ENCODE peak calls at places on chromosome 9, in eight cellular contexts. T, N, R, O, L, Z, M and F are unnamed samples.

GRCh38 chr9:109963079-109963478 is 183.1 kb downstream of the PALM2AKAP2 start:
- DNase-seq in T (no peak), N (no peak), R (no peak), O (no peak), L (no peak), Z (no peak), M (no peak), F (no peak)

GRCh38 chr9:127180457-127181314 is 58.3 kb upstream of the ANGPTL2 start:
- DNase-seq in T (peak), N (no peak), R (no peak), O (peak), L (no peak), Z (no peak), M (peak), F (no peak)

GRCh38 chr9:136153381-136154065 is 34.8 kb upstream of the TMEM250 start:
- DNase-seq in T (no peak), N (no peak), R (no peak), O (no peak), L (no peak), Z (no peak), M (no peak), F (no peak)

GRCh38 chr9:136728548-136729123 is 14.1 kb downstream of the LCN10 start:
- DNase-seq in T (no peak), N (no peak), R (no peak), O (peak), L (no peak), Z (no peak), M (no peak), F (no peak)

GRCh38 chr9:131776473-131776872 is 36.6 kb upstream of the RAPGEF1 start:
- DNase-seq in T (no peak), N (peak), R (no peak), O (no peak), L (no peak), Z (no peak), M (no peak), F (no peak)

GRCh38 chr9:73143606-73144328 is 7.9 kb upstream of the ANXA1 start:
- DNase-seq in T (no peak), N (peak), R (no peak), O (no peak), L (no peak), Z (peak), M (no peak), F (no peak)

GRCh38 chr9:95852059-95853032 is 23.1 kb upstream of the ERCC6L2 start:
- DNase-seq in T (no peak), N (no peak), R (no peak), O (no peak), L (no peak), Z (peak), M (no peak), F (no peak)

GRCh38 chr9:111621895-111622480 is 9.1 kb upstream of the DNAJC25 start:
- DNase-seq in T (no peak), N (peak), R (peak), O (no peak), L (peak), Z (peak), M (no peak), F (no peak)

GRCh38 chr9:117616436-117616835 is 87.8 kb upstream of the TLR4 start:
- DNase-seq in T (no peak), N (no peak), R (no peak), O (no peak), L (no peak), Z (no peak), M (no peak), F (no peak)

GRCh38 chr9:125894566-125894965 is 147.4 kb downstream of the PBX3 start:
- DNase-seq in T (no peak), N (no peak), R (no peak), O (no peak), L (no peak), Z (no peak), M (no peak), F (no peak)

GRCh38 chr9:14508884-14509283 is 184.3 kb downstream of the ZDHHC21 start:
- DNase-seq in T (no peak), N (no peak), R (no peak), O (no peak), L (no peak), Z (no peak), M (no peak), F (no peak)

GRCh38 chr9:134830126-134830525 is 50.5 kb upstream of the FCN2 start:
- DNase-seq in T (no peak), N (no peak), R (no peak), O (no peak), L (no peak), Z (no peak), M (no peak), F (no peak)

GRCh38 chr9:69542942-69543704 is 129.0 kb downstream of the APBA1 start:
- DNase-seq in T (no peak), N (no peak), R (no peak), O (peak), L (no peak), Z (no peak), M (no peak), F (no peak)

GRCh38 chr9:124914753-124915405 is 26.0 kb downstream of the GOLGA1 start:
- DNase-seq in T (no peak), N (no peak), R (no peak), O (no peak), L (no peak), Z (no peak), M (no peak), F (no peak)

GRCh38 chr9:83932001-83932400 is 10.8 kb upstream of the KIF27 start:
- DNase-seq in T (no peak), N (no peak), R (no peak), O (no peak), L (no peak), Z (no peak), M (no peak), F (no peak)

GRCh38 chr9:107020040-107020530 is 157.1 kb downstream of the ZNF462 start:
- DNase-seq in T (no peak), N (no peak), R (no peak), O (no peak), L (no peak), Z (no peak), M (peak), F (no peak)

GRCh38 chr9:2765250-2765880 is 48.1 kb downstream of the KCNV2 start:
- DNase-seq in T (no peak), N (no peak), R (no peak), O (no peak), L (peak), Z (no peak), M (no peak), F (no peak)

GRCh38 chr9:130137870-130138653 is 34.1 kb upstream of the NCS1 start:
- DNase-seq in T (peak), N (no peak), R (no peak), O (peak), L (no peak), Z (no peak), M (peak), F (no peak)

GRCh38 chr9:27675354-27675753 is 102.1 kb upstream of the C9orf72 start:
- DNase-seq in T (no peak), N (no peak), R (no peak), O (no peak), L (no peak), Z (no peak), M (no peak), F (no peak)

GRCh38 chr9:9122230-9122875 is 1322.8 kb upstream of the DMAC1 start:
- DNase-seq in T (no peak), N (no peak), R (no peak), O (no peak), L (no peak), Z (no peak), M (no peak), F (no peak)

GRCh38 chr9:130738281-130738680 is 44.7 kb downstream of the EXOSC2 start:
- DNase-seq in T (no peak), N (no peak), R (no peak), O (no peak), L (no peak), Z (no peak), M (no peak), F (no peak)

GRCh38 chr9:136078498-136079011 is 16.5 kb downstream of the NACC2 start:
- DNase-seq in T (peak), N (no peak), R (no peak), O (peak), L (no peak), Z (no peak), M (peak), F (no peak)

GRCh38 chr9:132162764-132163456 is 1.1 kb downstream of the NTNG2 start:
- DNase-seq in T (peak), N (no peak), R (no peak), O (peak), L (no peak), Z (no peak), M (no peak), F (no peak)

GRCh38 chr9:1042466-1042865 is 7.7 kb upstream of the DMRT2 start:
- DNase-seq in T (peak), N (no peak), R (no peak), O (no peak), L (no peak), Z (no peak), M (no peak), F (no peak)

GRCh38 chr9:85723220-85723619 is 18.5 kb downstream of the AGTPBP1 start:
- DNase-seq in T (no peak), N (no peak), R (peak), O (no peak), L (no peak), Z (no peak), M (no peak), F (peak)

GRCh38 chr9:35293381-35293780 is 131.6 kb downstream of the UNC13B start:
- DNase-seq in T (no peak), N (no peak), R (no peak), O (no peak), L (no peak), Z (no peak), M (no peak), F (no peak)

GRCh38 chr9:127557466-127557869 is 54.6 kb upstream of the STXBP1 start:
- DNase-seq in T (peak), N (no peak), R (no peak), O (no peak), L (no peak), Z (no peak), M (no peak), F (no peak)

GRCh38 chr9:127121628-127122175 is 733 bp downstream of the ANGPTL2 start:
- DNase-seq in T (peak), N (no peak), R (no peak), O (no peak), L (no peak), Z (no peak), M (peak), F (no peak)

GRCh38 chr9:19924090-19924489 is 135.3 kb upstream of the SLC24A2 start:
- DNase-seq in T (no peak), N (no peak), R (no peak), O (no peak), L (no peak), Z (no peak), M (no peak), F (no peak)

GRCh38 chr9:109904666-109905065 is 124.7 kb downstream of the PALM2AKAP2 start:
- DNase-seq in T (no peak), N (no peak), R (no peak), O (no peak), L (no peak), Z (no peak), M (no peak), F (no peak)

GRCh38 chr9:33236571-33236970 is 3.4 kb upstream of the SPINK4 start:
- DNase-seq in T (no peak), N (no peak), R (no peak), O (no peak), L (no peak), Z (no peak), M (no peak), F (no peak)

GRCh38 chr9:91814681-91815212 is 135.3 kb downstream of the ROR2 start:
- DNase-seq in T (peak), N (no peak), R (no peak), O (no peak), L (no peak), Z (no peak), M (peak), F (no peak)

GRCh38 chr9:110543631-110544051 is 35.9 kb downstream of the SVEP1 start:
- DNase-seq in T (peak), N (no peak), R (no peak), O (no peak), L (no peak), Z (no peak), M (no peak), F (no peak)

GRCh38 chr9:93092171-93092991 is 3.6 kb upstream of the CARD19 start:
- DNase-seq in T (no peak), N (no peak), R (no peak), O (no peak), L (no peak), Z (no peak), M (peak), F (no peak)

GRCh38 chr9:137294091-137294683 is 7.9 kb downstream of the NRARP start:
- DNase-seq in T (no peak), N (peak), R (no peak), O (no peak), L (no peak), Z (peak), M (no peak), F (no peak)

GRCh38 chr9:115651456-115651855 is 502.1 kb upstream of the PAPPA start:
- DNase-seq in T (no peak), N (no peak), R (no peak), O (no peak), L (no peak), Z (no peak), M (no peak), F (no peak)

GRCh38 chr9:126327750-126328120 is 1.1 kb downstream of the MVB12B start:
- DNase-seq in T (no peak), N (no peak), R (no peak), O (no peak), L (no peak), Z (no peak), M (no peak), F (no peak)

GRCh38 chr9:88551546-88552137 is 16.7 kb downstream of the NXNL2 start:
- DNase-seq in T (no peak), N (no peak), R (no peak), O (no peak), L (no peak), Z (no peak), M (no peak), F (no peak)

GRCh38 chr9:115672477-115673316 is 480.9 kb upstream of the PAPPA start:
- DNase-seq in T (no peak), N (no peak), R (no peak), O (no peak), L (no peak), Z (peak), M (no peak), F (no peak)

DNA sequence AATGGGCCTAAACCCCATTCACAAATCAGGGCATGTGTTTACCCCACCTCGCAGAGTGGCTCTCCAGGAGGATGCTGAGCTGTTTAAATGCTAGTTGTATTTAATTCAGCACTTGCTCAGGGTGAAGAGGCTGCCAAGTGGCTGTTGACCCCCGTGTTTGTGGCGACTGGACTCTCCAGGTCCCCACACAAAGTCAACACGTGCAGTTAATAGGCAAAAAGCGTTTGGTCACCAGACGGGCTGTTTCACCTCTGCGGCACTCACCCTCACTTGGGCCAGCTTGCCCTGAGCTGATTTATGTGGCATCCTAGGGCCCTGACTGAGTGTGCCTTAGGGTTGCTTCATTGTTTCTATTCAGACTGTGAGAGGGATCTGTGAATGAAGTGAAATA is 152.3 kb downstream of the GAS1 start:
- DNase-seq in T (no peak), N (no peak), R (no peak), O (no peak), L (no peak), Z (no peak), M (no peak), F (no peak)
- H3K4me3 ChIP-seq in T (peak), N (no peak), R (no peak), O (no peak), L (no peak), Z (no peak), M (no peak), F (no peak)

DNA sequence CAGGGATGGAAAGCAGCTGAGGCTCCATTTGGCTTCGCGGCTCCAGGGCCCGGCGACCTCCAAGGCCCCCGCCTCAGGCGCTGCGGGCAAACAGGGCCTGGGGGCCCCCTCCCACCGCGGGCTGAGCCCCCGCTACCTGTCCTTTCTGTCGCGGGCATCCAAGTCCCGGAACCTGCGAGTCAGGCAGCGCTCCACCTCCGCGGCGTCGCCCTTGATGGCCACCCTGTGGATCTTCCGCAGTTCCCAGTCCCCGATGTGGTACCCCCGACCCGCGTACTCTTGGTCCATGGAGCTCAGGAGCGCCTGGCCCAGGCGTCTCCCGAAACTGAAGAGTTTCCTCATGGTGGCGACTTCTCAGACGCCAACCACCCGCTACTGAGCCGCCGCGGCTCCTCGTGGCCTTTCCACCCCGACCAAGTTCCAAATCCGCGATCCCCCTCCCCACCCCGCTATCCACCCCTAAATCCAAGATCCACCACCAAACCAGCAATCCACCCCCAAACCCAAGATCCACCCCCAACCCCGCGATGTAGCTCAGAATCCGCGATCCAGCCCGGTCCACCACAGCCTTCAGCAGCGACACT is 86.5 kb upstream of the CCDC180 start:
- DNase-seq in T (no peak), N (no peak), R (peak), O (no peak), L (no peak), Z (no peak), M (no peak), F (no peak)
- H3K27ac ChIP-seq in T (no peak), N (no peak), R (no peak), O (no peak), L (no peak), Z (no peak), M (no peak), F (no peak)

DNA sequence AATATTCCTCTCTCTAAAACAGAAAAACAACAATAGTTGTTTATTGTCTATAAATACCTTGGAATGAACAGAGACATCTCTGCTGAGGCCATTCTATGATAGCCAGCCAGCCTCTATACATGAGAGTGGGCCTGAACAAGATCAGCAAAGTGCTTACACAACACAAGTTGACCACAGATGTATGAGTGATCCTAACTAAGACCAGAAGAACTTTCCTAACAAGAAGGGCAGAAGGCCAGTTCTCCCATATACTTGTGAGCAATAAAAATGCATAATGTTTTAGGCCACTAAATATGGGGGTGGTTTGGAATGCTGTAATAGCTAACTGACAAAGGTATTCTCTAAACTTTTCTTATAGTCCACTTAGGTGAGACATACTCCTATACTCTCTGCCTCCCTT is 345.7 kb downstream of the SPATA31D1 start:
- DNase-seq in T (no peak), N (no peak), R (no peak), O (no peak), L (no peak), Z (no peak), M (no peak), F (no peak)
- H3K4me3 ChIP-seq in T (no peak), N (no peak), R (no peak), O (no peak), L (no peak), Z (no peak), M (no peak), F (no peak)

GRCh38 chr9:121917375-121918335 is 175.5 kb downstream of the TTLL11 start:
- DNase-seq in T (no peak), N (no peak), R (no peak), O (no peak), L (no peak), Z (no peak), M (no peak), F (no peak)
- H3K27ac ChIP-seq in T (no peak), N (no peak), R (no peak), O (no peak), L (no peak), Z (no peak), M (no peak), F (no peak)

GRCh38 chr9:79685576-79685975 is 113.8 kb downstream of the TLE4 start:
- DNase-seq in T (no peak), N (no peak), R (no peak), O (no peak), L (no peak), Z (no peak), M (no peak), F (no peak)
- H3K4me3 ChIP-seq in T (no peak), N (no peak), R (no peak), O (no peak), L (no peak), Z (no peak), M (no peak), F (no peak)

GRCh38 chr9:5628183-5628529 is 751 bp upstream of the RIC1 start:
- DNase-seq in T (no peak), N (no peak), R (no peak), O (no peak), L (no peak), Z (peak), M (no peak), F (no peak)

GRCh38 chr9:5625916-5626315 is 3.0 kb upstream of the RIC1 start:
- DNase-seq in T (no peak), N (no peak), R (no peak), O (no peak), L (no peak), Z (no peak), M (no peak), F (no peak)

GRCh38 chr9:5628530-5629311 is at the start of gene RIC1:
- DNase-seq in T (peak), N (peak), R (peak), O (peak), L (peak), Z (peak), M (peak), F (peak)

GRCh38 chr9:5624655-5625054 is 4.3 kb upstream of the RIC1 start:
- DNase-seq in T (no peak), N (no peak), R (no peak), O (no peak), L (no peak), Z (no peak), M (no peak), F (no peak)

GRCh38 chr9:5626727-5627634 is 1.9 kb upstream of the RIC1 start:
- DNase-seq in T (peak), N (no peak), R (peak), O (no peak), L (peak), Z (no peak), M (no peak), F (peak)
- H3K27ac ChIP-seq in T (peak), N (no peak), R (peak), O (peak), L (peak), Z (peak), M (peak), F (peak)

GRCh38 chr9:3842839-3843238 is 317.0 kb upstream of the RFX3 start:
- DNase-seq in T (no peak), N (no peak), R (no peak), O (no peak), L (no peak), Z (no peak), M (no peak), F (no peak)
- H3K4me3 ChIP-seq in T (no peak), N (no peak), R (no peak), O (no peak), L (no peak), Z (no peak), M (no peak), F (no peak)

DNA sequence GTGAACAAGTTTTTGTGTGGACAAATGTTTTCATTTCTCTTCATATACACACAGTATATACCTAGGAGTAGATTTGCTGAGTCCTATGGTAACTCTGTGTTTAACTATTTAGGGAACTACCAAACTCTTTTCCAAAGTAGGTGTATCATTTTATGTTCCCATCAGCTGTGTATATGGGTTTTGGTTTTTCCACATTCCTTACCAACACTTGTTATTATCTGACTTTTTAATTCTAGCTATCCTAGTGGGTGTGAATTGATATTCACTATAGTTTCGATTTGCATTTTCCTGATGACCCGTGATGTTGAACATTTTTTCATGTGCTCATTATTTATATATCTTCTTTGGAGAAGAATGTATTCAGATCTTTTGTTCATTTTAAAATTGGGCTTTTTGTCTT is 3.7 kb downstream of the RGS3 start:
- DNase-seq in T (no peak), N (no peak), R (no peak), O (no peak), L (no peak), Z (no peak), M (no peak), F (no peak)
- H3K27ac ChIP-seq in T (no peak), N (no peak), R (no peak), O (no peak), L (no peak), Z (no peak), M (no peak), F (no peak)